ENCODE peak calls at places on chromosomes 2 and 18, in six cellular contexts. P is GM12864, V is IMR-90, F is suprapubic skin, K is GM13977, M is GM12865. E is an unnamed sample.

GRCh38 chr2:227849906-227850305 is 21.5 kb upstream of the DAW1 start:
- DNase-seq in P (no peak), V (peak), F (no peak), K (no peak), M (no peak), E (no peak)

GRCh38 chr2:199316851-199317250 is 140.9 kb downstream of the SATB2 start:
- DNase-seq in P (no peak), V (no peak), F (no peak), K (no peak), M (no peak), E (no peak)

GRCh38 chr2:55012648-55013484 is 37.4 kb downstream of the RTN4 start:
- DNase-seq in P (no peak), V (no peak), F (no peak), K (no peak), M (no peak), E (no peak)

GRCh38 chr18:7760967-7761946 is 194.1 kb downstream of the PTPRM start:
- DNase-seq in P (no peak), V (peak), F (no peak), K (no peak), M (no peak), E (no peak)

GRCh38 chr2:188042412-188042811 is 249.3 kb upstream of the GULP1 start:
- DNase-seq in P (no peak), V (peak), F (no peak), K (no peak), M (no peak), E (no peak)

GRCh38 chr2:45382744-45383143 is 228.3 kb downstream of the SRBD1 start:
- DNase-seq in P (no peak), V (peak), F (no peak), K (no peak), M (no peak), E (no peak)

GRCh38 chr18:55301196-55301540 is 286.8 kb downstream of the TCF4 start:
- DNase-seq in P (no peak), V (peak), F (no peak), K (no peak), M (no peak), E (no peak)

GRCh38 chr2:105287692-105288091 is 41.8 kb downstream of the TGFBRAP1 start:
- DNase-seq in P (peak), V (peak), F (no peak), K (peak), M (peak), E (no peak)

GRCh38 chr2:155755481-155755880 is 577.0 kb downstream of the NR4A2 start:
- DNase-seq in P (no peak), V (no peak), F (no peak), K (no peak), M (no peak), E (no peak)

GRCh38 chr2:54465143-54465542 is 9.0 kb downstream of the SPTBN1 start:
- DNase-seq in P (no peak), V (no peak), F (no peak), K (no peak), M (no peak), E (no peak)

GRCh38 chr18:3612315-3612714 is 162.3 kb downstream of the TGIF1 start:
- DNase-seq in P (no peak), V (no peak), F (peak), K (no peak), M (no peak), E (no peak)

GRCh38 chr2:177689623-177690022 is 297.1 kb downstream of the AGPS start:
- DNase-seq in P (no peak), V (no peak), F (no peak), K (no peak), M (no peak), E (no peak)

GRCh38 chr2:26034597-26035067 is 748 bp downstream of the RAB10 start:
- DNase-seq in P (no peak), V (peak), F (no peak), K (no peak), M (no peak), E (no peak)

GRCh38 chr2:133780099-133780996 is 212.1 kb upstream of the NCKAP5 start:
- DNase-seq in P (peak), V (peak), F (no peak), K (peak), M (peak), E (no peak)

GRCh38 chr2:237998530-237998929 is 31.7 kb downstream of the UBE2F start:
- DNase-seq in P (peak), V (peak), F (no peak), K (peak), M (peak), E (no peak)

GRCh38 chr2:198756166-198756565 is 701.6 kb downstream of the SATB2 start:
- DNase-seq in P (no peak), V (peak), F (no peak), K (no peak), M (no peak), E (no peak)

GRCh38 chr18:58861353-58861752 is 3.3 kb upstream of the ZNF532 start:
- DNase-seq in P (no peak), V (no peak), F (no peak), K (no peak), M (no peak), E (no peak)

GRCh38 chr2:233185963-233186362 is 65.5 kb upstream of the ATG16L1 start:
- DNase-seq in P (no peak), V (no peak), F (no peak), K (no peak), M (peak), E (no peak)

GRCh38 chr18:45106331-45106774 is 425.7 kb downstream of the SETBP1 start:
- DNase-seq in P (peak), V (no peak), F (no peak), K (peak), M (peak), E (no peak)

GRCh38 chr18:77061946-77062517 is 70.6 kb downstream of the MBP start:
- DNase-seq in P (no peak), V (no peak), F (no peak), K (peak), M (peak), E (no peak)

GRCh38 chr18:12301263-12302005 is 6.6 kb upstream of the TUBB6 start:
- DNase-seq in P (no peak), V (no peak), F (peak), K (no peak), M (no peak), E (peak)

GRCh38 chr2:193303464-193303863 is 1108.7 kb upstream of the TMEFF2 start:
- DNase-seq in P (no peak), V (no peak), F (no peak), K (no peak), M (no peak), E (no peak)

GRCh38 chr2:121475811-121476571 is 54.7 kb upstream of the RNU4ATAC start:
- DNase-seq in P (no peak), V (peak), F (no peak), K (no peak), M (no peak), E (no peak)

GRCh38 chr2:73759287-73759764 is 20.6 kb downstream of the DUSP11 start:
- DNase-seq in P (no peak), V (peak), F (no peak), K (no peak), M (no peak), E (no peak)

GRCh38 chr18:57930476-57930875 is 113.5 kb upstream of the NEDD4L start:
- DNase-seq in P (no peak), V (no peak), F (no peak), K (no peak), M (no peak), E (no peak)

GRCh38 chr18:45175505-45175904 is 439.8 kb upstream of the SLC14A2 start:
- DNase-seq in P (no peak), V (no peak), F (no peak), K (no peak), M (no peak), E (no peak)

GRCh38 chr2:230908094-230908594 is 16.9 kb downstream of the GPR55 start:
- DNase-seq in P (no peak), V (peak), F (peak), K (no peak), M (no peak), E (peak)

GRCh38 chr2:113162173-113162572 is 11.6 kb upstream of the PSD4 start:
- DNase-seq in P (no peak), V (no peak), F (no peak), K (no peak), M (no peak), E (peak)

GRCh38 chr18:22547807-22548561 is 130.3 kb upstream of the CTAGE1 start:
- DNase-seq in P (no peak), V (peak), F (no peak), K (no peak), M (no peak), E (no peak)

GRCh38 chr18:35713545-35713944 is 132.0 kb downstream of the GALNT1 start:
- DNase-seq in P (no peak), V (peak), F (no peak), K (no peak), M (no peak), E (no peak)
- TF ChIP-seq CTCF in P (no peak), V (no peak), F (no peak), K (no peak), M (no peak), E (no peak)

DNA sequence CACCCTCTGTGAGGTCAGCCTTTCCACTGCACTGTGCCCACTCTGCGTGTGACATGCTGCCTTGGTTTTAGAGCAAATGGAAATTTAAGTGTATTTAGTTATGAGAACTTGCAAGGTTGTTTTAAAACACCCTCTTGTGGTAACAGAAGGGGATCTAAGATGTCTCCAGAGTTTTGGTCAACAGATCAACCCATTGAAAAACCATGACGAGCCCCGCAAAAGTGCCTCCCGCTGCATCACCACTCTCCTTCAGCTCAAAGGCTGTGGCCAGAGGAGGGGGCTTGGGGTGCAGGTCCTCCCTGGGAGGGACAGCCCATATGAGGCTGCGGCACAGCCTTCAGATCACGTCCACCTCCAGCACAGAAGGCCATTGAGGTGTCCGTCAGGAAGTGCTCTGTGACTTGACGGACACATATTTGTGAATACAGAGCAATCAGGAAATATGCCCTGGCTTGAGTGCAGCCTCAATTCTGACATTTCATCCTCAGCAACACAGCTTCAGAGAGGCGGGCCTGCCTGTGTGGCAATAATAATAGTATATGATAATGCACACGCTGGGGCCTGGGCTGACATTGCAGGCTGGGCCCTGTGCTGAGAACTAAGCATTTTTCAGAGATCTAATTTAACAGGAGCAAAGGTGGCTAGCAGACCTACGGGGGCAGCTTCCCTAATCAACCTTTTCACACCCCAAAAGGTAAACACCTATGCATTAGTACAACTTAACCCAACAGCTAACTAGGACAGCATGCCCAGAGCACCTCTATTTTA is 213.9 kb downstream of the ANAPC1 start:
- DNase-seq in P (no peak), V (peak), F (no peak), K (no peak), M (no peak), E (no peak)
- TF ChIP-seq CTCF in P (no peak), V (peak), F (no peak), K (no peak), M (no peak), E (peak)

GRCh38 chr2:185284696-185285095 is 453.9 kb upstream of the FSIP2 start:
- DNase-seq in P (no peak), V (no peak), F (no peak), K (no peak), M (no peak), E (no peak)

GRCh38 chr2:185274718-185275484 is 463.7 kb upstream of the FSIP2 start:
- DNase-seq in P (no peak), V (no peak), F (no peak), K (no peak), M (no peak), E (no peak)

DNA sequence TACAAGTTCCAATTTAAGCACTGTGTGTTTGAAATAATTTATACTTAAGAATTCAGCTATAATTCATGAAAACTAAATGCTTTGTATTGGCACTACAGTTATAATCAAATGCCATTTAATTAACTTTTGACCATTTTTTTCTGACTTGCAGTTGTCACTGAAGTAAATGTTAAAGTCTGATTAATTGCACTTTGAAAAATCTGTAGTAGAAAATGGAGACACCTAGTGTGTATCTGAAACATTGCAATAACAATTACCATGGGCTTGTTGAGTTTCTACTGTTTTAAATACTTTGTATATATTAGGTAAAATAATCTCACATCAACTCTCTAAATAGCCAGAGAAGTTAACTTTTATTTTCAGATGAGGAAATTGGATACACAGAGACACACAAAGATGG is 458.6 kb upstream of the FSIP2 start:
- DNase-seq in P (no peak), V (peak), F (no peak), K (no peak), M (peak), E (no peak)
- TF ChIP-seq CTCF in P (peak), V (peak), F (no peak), K (peak), M (peak), E (peak)

GRCh38 chr2:191845248-191845715 is 1.6 kb downstream of the CAVIN2 start:
- DNase-seq in P (no peak), V (no peak), F (no peak), K (no peak), M (no peak), E (no peak)
- TF ChIP-seq CTCF in P (no peak), V (no peak), F (no peak), K (no peak), M (no peak), E (no peak)

GRCh38 chr2:128354731-128355470 is 36.2 kb upstream of the HS6ST1 start:
- DNase-seq in P (no peak), V (peak), F (no peak), K (no peak), M (no peak), E (no peak)
- TF ChIP-seq CTCF in P (no peak), V (peak), F (no peak), K (no peak), M (no peak), E (peak)

GRCh38 chr2:137886432-137886831 is 77.8 kb upstream of the HNMT start:
- DNase-seq in P (no peak), V (no peak), F (no peak), K (no peak), M (no peak), E (no peak)
- TF ChIP-seq CTCF in P (peak), V (no peak), F (no peak), K (no peak), M (no peak), E (no peak)

GRCh38 chr2:118823666-118824065 is 23.8 kb downstream of the EN1 start:
- DNase-seq in P (no peak), V (no peak), F (peak), K (no peak), M (no peak), E (no peak)

GRCh38 chr2:118826093-118826492 is 21.4 kb downstream of the EN1 start:
- DNase-seq in P (no peak), V (no peak), F (no peak), K (no peak), M (no peak), E (no peak)

GRCh38 chr2:118822572-118822971 is 24.9 kb downstream of the EN1 start:
- DNase-seq in P (no peak), V (no peak), F (no peak), K (no peak), M (no peak), E (no peak)

GRCh38 chr2:118817469-118817868 is 30.0 kb downstream of the EN1 start:
- DNase-seq in P (no peak), V (no peak), F (peak), K (no peak), M (no peak), E (no peak)

DNA sequence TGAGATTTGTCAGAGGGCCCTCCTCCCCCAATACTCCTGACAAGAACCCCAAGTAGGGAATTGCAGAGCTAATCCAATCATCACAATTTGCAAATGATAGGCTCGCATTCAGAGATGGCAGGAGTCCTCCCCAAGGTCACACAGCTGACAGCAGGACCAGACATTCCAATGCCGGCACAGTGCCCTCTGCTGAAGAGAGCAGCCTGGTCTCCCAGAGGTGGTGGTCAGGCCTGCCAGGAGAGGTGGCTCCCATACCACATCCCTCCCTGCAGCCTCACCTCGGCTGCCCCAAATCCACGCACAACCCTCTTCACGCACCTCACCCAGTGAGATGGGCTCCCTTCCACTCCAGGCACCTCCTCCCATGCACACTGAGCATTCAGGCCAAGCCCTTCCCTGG is 25.4 kb downstream of the EN1 start:
- DNase-seq in P (no peak), V (no peak), F (no peak), K (no peak), M (no peak), E (no peak)
- TF ChIP-seq CTCF in P (no peak), V (no peak), F (no peak), K (no peak), M (no peak), E (no peak)

DNA sequence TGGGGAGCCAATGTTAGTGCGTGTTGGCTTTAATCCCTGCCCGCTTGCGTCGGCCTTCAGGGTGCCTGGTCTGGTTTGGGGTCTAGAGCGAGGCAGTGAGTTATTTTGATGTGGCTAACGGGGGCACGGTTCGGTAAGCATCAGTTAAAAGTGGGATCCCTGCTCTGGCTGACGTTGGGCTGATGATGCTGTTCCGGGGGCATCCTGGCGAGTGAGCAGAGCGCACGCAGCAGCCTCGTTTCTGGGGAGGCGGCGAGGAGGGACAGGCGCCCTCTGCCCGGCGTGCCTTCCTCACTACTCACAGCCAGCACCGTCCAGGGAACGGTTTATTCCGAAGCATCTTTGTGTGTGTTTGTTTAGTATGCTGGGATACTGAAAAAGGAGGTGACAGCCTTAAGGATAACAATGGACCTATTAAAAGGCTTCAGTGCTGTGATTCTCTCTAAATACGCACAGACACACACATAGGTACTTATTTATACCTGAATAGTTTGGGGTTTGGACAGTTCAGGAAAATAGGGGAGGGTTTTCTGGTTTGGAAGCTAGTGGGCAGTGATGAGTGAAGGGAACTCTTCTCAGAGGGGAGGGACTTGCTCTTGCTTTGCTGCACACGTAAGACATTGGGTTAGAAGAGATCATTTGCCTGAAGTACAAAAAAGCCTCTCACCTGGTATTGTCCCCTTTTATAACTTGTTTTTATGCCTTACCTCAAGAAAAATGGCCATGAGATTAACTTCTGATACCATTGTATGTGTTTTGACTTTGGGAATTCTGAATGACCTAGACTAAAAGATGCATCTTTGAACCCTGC is 2.1 kb downstream of the CRIM1 start:
- DNase-seq in P (no peak), V (peak), F (no peak), K (peak), M (peak), E (no peak)
- TF ChIP-seq CTCF in P (no peak), V (peak), F (no peak), K (peak), M (no peak), E (peak)

GRCh38 chr2:164620873-164621760 is at the start of gene GRB14:
- DNase-seq in P (no peak), V (no peak), F (peak), K (peak), M (no peak), E (no peak)
- TF ChIP-seq CTCF in P (no peak), V (no peak), F (no peak), K (no peak), M (no peak), E (peak)

GRCh38 chr2:44055229-44055628 is 59.4 kb upstream of the LRPPRC start:
- DNase-seq in P (no peak), V (no peak), F (no peak), K (no peak), M (no peak), E (no peak)
- TF ChIP-seq CTCF in P (no peak), V (no peak), F (no peak), K (no peak), M (no peak), E (peak)

E was measured in chondrocyte.